ENCODE peak calls at places on chromosome 11, in four cellular contexts. One of them, this sample, is unnamed.

GRCh38 chr11:20008870-20009644 is 151.2 kb downstream of the DBX1 start:
- DNase-seq in SK-N-SH: no peak
- DNase-seq in H1: no peak
- DNase-seq in HCT116: no peak
- DNase-seq in this sample: no peak

GRCh38 chr11:107257660-107258059 is 200.0 kb downstream of the CWF19L2 start:
- DNase-seq in SK-N-SH: no peak
- DNase-seq in H1: no peak
- DNase-seq in HCT116: no peak
- DNase-seq in this sample: no peak

GRCh38 chr11:70551323-70552166 is 153.2 kb downstream of the CTTN start:
- DNase-seq in SK-N-SH: no peak
- DNase-seq in H1: no peak
- DNase-seq in HCT116: no peak
- DNase-seq in this sample: no peak

GRCh38 chr11:99739464-99740089 is 718.8 kb downstream of the CNTN5 start:
- DNase-seq in SK-N-SH: peak
- DNase-seq in H1: peak
- DNase-seq in HCT116: no peak
- DNase-seq in this sample: peak

GRCh38 chr11:13963949-13964770 is 1.6 kb downstream of the SPON1 start:
- DNase-seq in SK-N-SH: peak
- DNase-seq in H1: no peak
- DNase-seq in HCT116: no peak
- DNase-seq in this sample: no peak

GRCh38 chr11:115760921-115761320 is 256.7 kb upstream of the CADM1 start:
- DNase-seq in SK-N-SH: no peak
- DNase-seq in H1: no peak
- DNase-seq in HCT116: no peak
- DNase-seq in this sample: no peak

GRCh38 chr11:47856186-47856585 is 8.0 kb upstream of the NUP160 start:
- DNase-seq in SK-N-SH: no peak
- DNase-seq in H1: no peak
- DNase-seq in HCT116: no peak
- DNase-seq in this sample: no peak

GRCh38 chr11:6438979-6439571 is 1.7 kb downstream of the HPX start:
- DNase-seq in SK-N-SH: peak
- DNase-seq in H1: no peak
- DNase-seq in HCT116: peak
- DNase-seq in this sample: peak

GRCh38 chr11:111455291-111456085 is 56.7 kb downstream of the BTG4 start:
- DNase-seq in SK-N-SH: peak
- DNase-seq in H1: no peak
- DNase-seq in HCT116: no peak
- DNase-seq in this sample: no peak

GRCh38 chr11:2816941-2817421 is 68.6 kb downstream of the CDKN1C start:
- DNase-seq in SK-N-SH: no peak
- DNase-seq in H1: no peak
- DNase-seq in HCT116: no peak
- DNase-seq in this sample: no peak

GRCh38 chr11:64448599-64449380 is 89.8 kb downstream of the RPS6KA4 start:
- DNase-seq in SK-N-SH: peak
- DNase-seq in H1: peak
- DNase-seq in HCT116: peak
- DNase-seq in this sample: peak

GRCh38 chr11:35144103-35144741 is 5.3 kb downstream of the CD44 start:
- DNase-seq in SK-N-SH: no peak
- DNase-seq in H1: no peak
- DNase-seq in HCT116: no peak
- DNase-seq in this sample: no peak

GRCh38 chr11:95042239-95042638 is 7.0 kb upstream of the KDM4F start:
- DNase-seq in SK-N-SH: no peak
- DNase-seq in H1: no peak
- DNase-seq in HCT116: no peak
- DNase-seq in this sample: no peak

GRCh38 chr11:126636911-126637799 is 281.7 kb downstream of the ST3GAL4 start:
- DNase-seq in SK-N-SH: no peak
- DNase-seq in H1: no peak
- DNase-seq in HCT116: no peak
- DNase-seq in this sample: no peak

GRCh38 chr11:15073361-15074205 is at the start of gene CALCB:
- DNase-seq in SK-N-SH: peak
- DNase-seq in H1: no peak
- DNase-seq in HCT116: no peak
- DNase-seq in this sample: no peak

GRCh38 chr11:126132319-126132718 is 69.7 kb upstream of the CDON start:
- DNase-seq in SK-N-SH: no peak
- DNase-seq in H1: no peak
- DNase-seq in HCT116: peak
- DNase-seq in this sample: no peak

GRCh38 chr11:11464555-11464954 is 111.5 kb upstream of the CSNK2A3 start:
- DNase-seq in SK-N-SH: no peak
- DNase-seq in H1: no peak
- DNase-seq in HCT116: no peak
- DNase-seq in this sample: no peak

GRCh38 chr11:95284057-95285052 is 53.4 kb upstream of the SESN3 start:
- DNase-seq in SK-N-SH: no peak
- DNase-seq in H1: no peak
- DNase-seq in HCT116: no peak
- DNase-seq in this sample: no peak

GRCh38 chr11:128502736-128503135 is 84.6 kb downstream of the ETS1 start:
- DNase-seq in SK-N-SH: no peak
- DNase-seq in H1: no peak
- DNase-seq in HCT116: no peak
- DNase-seq in this sample: no peak

GRCh38 chr11:119460582-119460981 is 37.6 kb upstream of the THY1 start:
- DNase-seq in SK-N-SH: no peak
- DNase-seq in H1: no peak
- DNase-seq in HCT116: no peak
- DNase-seq in this sample: no peak

GRCh38 chr11:65862941-65863888 is 3.0 kb downstream of the MUS81 start:
- DNase-seq in SK-N-SH: no peak
- DNase-seq in H1: no peak
- DNase-seq in HCT116: no peak
- DNase-seq in this sample: no peak

GRCh38 chr11:73981051-73981805 is 1.4 kb downstream of the UCP2 start:
- DNase-seq in SK-N-SH: no peak
- DNase-seq in H1: no peak
- DNase-seq in HCT116: no peak
- DNase-seq in this sample: no peak

GRCh38 chr11:214083-214482 is 6.6 kb downstream of the RIC8A start:
- DNase-seq in SK-N-SH: no peak
- DNase-seq in H1: no peak
- DNase-seq in HCT116: no peak
- DNase-seq in this sample: no peak

GRCh38 chr11:217704-218103 is 10.2 kb downstream of the RIC8A start:
- DNase-seq in SK-N-SH: no peak
- DNase-seq in H1: no peak
- DNase-seq in HCT116: no peak
- DNase-seq in this sample: no peak

GRCh38 chr11:215581-216037 is 8.1 kb downstream of the RIC8A start:
- DNase-seq in SK-N-SH: no peak
- DNase-seq in H1: no peak
- DNase-seq in HCT116: no peak
- DNase-seq in this sample: no peak

GRCh38 chr11:218815-219593 is 11.5 kb downstream of the RIC8A start:
- DNase-seq in SK-N-SH: no peak
- DNase-seq in H1: no peak
- DNase-seq in HCT116: no peak
- DNase-seq in this sample: no peak

DNA sequence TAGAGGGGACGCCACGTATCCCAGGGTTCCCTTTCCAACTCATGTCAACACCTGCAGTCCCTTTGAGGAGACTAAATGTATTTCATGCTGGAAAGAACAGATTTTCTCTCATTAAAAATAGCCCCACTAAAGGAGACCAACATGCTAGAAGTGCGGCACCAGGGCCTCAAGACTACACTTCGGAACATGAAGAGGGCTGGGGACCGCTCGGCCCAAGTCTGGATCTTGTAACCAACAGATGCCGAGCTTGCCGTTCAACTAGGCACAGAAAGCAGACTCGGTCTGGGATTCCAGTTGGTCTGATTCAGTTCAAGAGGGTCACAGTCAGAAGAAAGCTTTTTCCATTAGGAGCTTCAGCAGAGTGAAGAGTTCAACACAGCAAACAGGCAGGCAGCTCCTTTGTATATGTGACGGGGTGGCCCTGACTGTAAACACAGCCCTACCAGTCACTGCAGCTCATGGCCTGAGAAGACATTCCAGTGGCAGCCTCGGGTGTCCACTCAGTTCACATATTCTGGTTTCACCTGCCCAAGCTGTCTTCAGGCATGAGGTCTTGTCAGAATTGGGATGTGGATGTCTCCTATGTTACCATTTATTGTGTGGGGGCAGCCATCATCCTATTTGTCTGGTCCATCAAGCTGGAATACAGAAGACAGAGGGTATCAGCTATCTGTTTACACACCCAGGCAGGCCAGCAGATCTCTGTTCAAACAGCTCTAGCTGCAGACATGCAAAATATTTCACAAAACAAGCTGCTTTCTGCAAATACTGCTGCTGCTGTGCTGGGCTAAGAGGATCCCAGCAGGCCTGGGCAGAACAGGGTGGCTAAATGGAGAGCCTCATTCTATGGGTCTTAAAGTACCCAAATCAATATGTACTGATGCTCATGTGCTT is 8.8 kb downstream of the RIC8A start:
- DNase-seq in SK-N-SH: no peak
- DNase-seq in H1: no peak
- DNase-seq in HCT116: no peak
- DNase-seq in this sample: no peak
- H3K27ac ChIP-seq in SK-N-SH: no peak
- H3K27ac ChIP-seq in H1: no peak
- H3K27ac ChIP-seq in HCT116: no peak
- H3K27ac ChIP-seq in this sample: no peak

GRCh38 chr11:62104001-62104400 is 19.8 kb upstream of the INCENP start:
- DNase-seq in SK-N-SH: no peak
- DNase-seq in H1: no peak
- DNase-seq in HCT116: no peak
- DNase-seq in this sample: no peak

GRCh38 chr11:62108017-62108750 is 15.6 kb upstream of the INCENP start:
- DNase-seq in SK-N-SH: peak
- DNase-seq in H1: peak
- DNase-seq in HCT116: peak
- DNase-seq in this sample: peak

GRCh38 chr11:62103141-62103540 is 20.7 kb upstream of the INCENP start:
- DNase-seq in SK-N-SH: no peak
- DNase-seq in H1: no peak
- DNase-seq in HCT116: no peak
- DNase-seq in this sample: no peak

GRCh38 chr11:62104816-62105610 is 18.8 kb upstream of the INCENP start:
- DNase-seq in SK-N-SH: no peak
- DNase-seq in H1: no peak
- DNase-seq in HCT116: no peak
- DNase-seq in this sample: no peak

GRCh38 chr11:62105611-62106245 is 18.1 kb upstream of the INCENP start:
- DNase-seq in SK-N-SH: no peak
- DNase-seq in H1: no peak
- DNase-seq in HCT116: no peak
- DNase-seq in this sample: no peak
- TF ChIP-seq SIN3A in SK-N-SH: no peak
- TF ChIP-seq SIN3A in H1: no peak
- TF ChIP-seq SIN3A in HCT116: no peak
- TF ChIP-seq SIN3A in this sample: no peak

DNA sequence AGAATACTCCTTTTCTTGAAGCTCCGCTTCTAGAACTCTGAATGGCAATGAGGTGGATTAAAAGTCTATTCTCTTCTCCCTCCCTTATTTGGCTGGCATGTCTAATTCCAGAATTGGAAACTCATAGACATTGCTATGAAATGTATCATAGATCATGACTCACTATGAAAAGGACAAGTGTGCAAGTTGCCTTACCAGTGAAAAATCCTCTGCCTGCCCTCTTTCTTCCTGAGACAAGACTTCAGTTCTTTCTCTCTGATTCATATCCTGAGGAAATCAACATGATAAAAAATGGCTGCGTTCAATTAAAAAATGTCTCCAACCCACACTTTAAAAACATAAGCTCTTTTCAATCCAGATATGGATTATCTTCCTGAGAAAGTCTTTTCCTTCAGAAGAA is 73.2 kb upstream of the BLID start:
- DNase-seq in SK-N-SH: no peak
- DNase-seq in H1: no peak
- DNase-seq in HCT116: peak
- DNase-seq in this sample: peak
- H3K27ac ChIP-seq in SK-N-SH: peak
- H3K27ac ChIP-seq in H1: no peak
- H3K27ac ChIP-seq in HCT116: peak
- H3K27ac ChIP-seq in this sample: peak

GRCh38 chr11:45024846-45025623 is 74.4 kb upstream of the TP53I11 start:
- DNase-seq in SK-N-SH: no peak
- DNase-seq in H1: no peak
- DNase-seq in HCT116: no peak
- DNase-seq in this sample: no peak

GRCh38 chr11:45027312-45027711 is 76.6 kb upstream of the TP53I11 start:
- DNase-seq in SK-N-SH: no peak
- DNase-seq in H1: no peak
- DNase-seq in HCT116: no peak
- DNase-seq in this sample: no peak

GRCh38 chr11:45026835-45027234 is 76.2 kb upstream of the TP53I11 start:
- DNase-seq in SK-N-SH: peak
- DNase-seq in H1: no peak
- DNase-seq in HCT116: no peak
- DNase-seq in this sample: no peak

GRCh38 chr11:45024357-45024756 is 73.7 kb upstream of the TP53I11 start:
- DNase-seq in SK-N-SH: no peak
- DNase-seq in H1: no peak
- DNase-seq in HCT116: no peak
- DNase-seq in this sample: no peak

GRCh38 chr11:45025716-45026492 is 75.2 kb upstream of the TP53I11 start:
- DNase-seq in SK-N-SH: peak
- DNase-seq in H1: no peak
- DNase-seq in HCT116: no peak
- DNase-seq in this sample: no peak
- TF ChIP-seq SIN3A in SK-N-SH: no peak
- TF ChIP-seq SIN3A in H1: no peak
- TF ChIP-seq SIN3A in HCT116: no peak
- TF ChIP-seq SIN3A in this sample: no peak

GRCh38 chr11:59205664-59206063 is 7.1 kb downstream of the MPEG1 start:
- DNase-seq in SK-N-SH: no peak
- DNase-seq in H1: no peak
- DNase-seq in HCT116: no peak
- DNase-seq in this sample: no peak
- H3K27ac ChIP-seq in SK-N-SH: no peak
- H3K27ac ChIP-seq in H1: no peak
- H3K27ac ChIP-seq in HCT116: no peak
- H3K27ac ChIP-seq in this sample: no peak

DNA sequence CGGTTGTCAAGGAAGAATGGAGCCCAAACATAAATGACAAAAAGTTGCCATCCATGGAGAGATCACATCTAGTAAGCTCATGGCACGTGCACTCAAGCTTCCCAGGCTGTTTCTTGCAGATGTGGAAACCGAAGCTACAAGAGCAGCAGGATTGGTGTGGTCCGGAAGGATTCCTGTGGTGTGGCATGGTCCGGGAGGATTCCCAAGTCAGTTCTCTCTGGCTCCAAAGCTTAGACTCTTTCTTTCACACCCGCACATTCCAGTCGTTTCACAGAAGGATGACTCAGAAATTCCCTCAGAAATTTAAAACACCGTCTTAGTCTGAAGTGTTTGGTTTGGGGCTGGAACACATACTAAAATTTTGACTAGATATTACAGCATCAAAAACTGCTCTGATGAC is 78.0 kb upstream of the DRD2 start:
- DNase-seq in SK-N-SH: no peak
- DNase-seq in H1: peak
- DNase-seq in HCT116: peak
- DNase-seq in this sample: no peak
- TF ChIP-seq SIN3A in SK-N-SH: no peak
- TF ChIP-seq SIN3A in H1: no peak
- TF ChIP-seq SIN3A in HCT116: no peak
- TF ChIP-seq SIN3A in this sample: no peak